ENCODE peak calls at places on chromosomes 7 and 10, in six cellular contexts. One of them, this sample, is unnamed.
A peak's percentile ranks its signal among the peaks of the same experiment; 100 is the strongest.

GRCh38 chr7:30921540-30921930 is 9.9 kb downstream of the AQP1 start:
- DNase-seq in lower lobe of right lung: no peak
- DNase-seq in right atrium auricular region: no peak
- DNase-seq in CD4-positive, CD25-positive, alpha-beta regulatory T cell: no peak
- DNase-seq in heart right ventricle: no peak
- DNase-seq in left ventricle myocardium inferior: peak; percentile 13
- DNase-seq in this sample: no peak

GRCh38 chr10:184911-185310 is 49.7 kb downstream of the ZMYND11 start:
- DNase-seq in lower lobe of right lung: no peak
- DNase-seq in right atrium auricular region: no peak
- DNase-seq in CD4-positive, CD25-positive, alpha-beta regulatory T cell: no peak
- DNase-seq in heart right ventricle: no peak
- DNase-seq in left ventricle myocardium inferior: no peak
- DNase-seq in this sample: no peak

GRCh38 chr7:66013938-66014337 is 31.9 kb upstream of the GUSB start:
- DNase-seq in lower lobe of right lung: peak; percentile 60
- DNase-seq in right atrium auricular region: no peak
- DNase-seq in CD4-positive, CD25-positive, alpha-beta regulatory T cell: no peak
- DNase-seq in heart right ventricle: peak; percentile 22
- DNase-seq in left ventricle myocardium inferior: peak; percentile 29
- DNase-seq in this sample: no peak

GRCh38 chr7:107559864-107560263 is 3.9 kb downstream of the COG5 start:
- DNase-seq in lower lobe of right lung: no peak
- DNase-seq in right atrium auricular region: no peak
- DNase-seq in CD4-positive, CD25-positive, alpha-beta regulatory T cell: no peak
- DNase-seq in heart right ventricle: no peak
- DNase-seq in left ventricle myocardium inferior: no peak
- DNase-seq in this sample: no peak

GRCh38 chr10:78336402-78336791 is 302.7 kb downstream of the RPS24 start:
- DNase-seq in lower lobe of right lung: no peak
- DNase-seq in right atrium auricular region: peak; percentile 57
- DNase-seq in CD4-positive, CD25-positive, alpha-beta regulatory T cell: no peak
- DNase-seq in heart right ventricle: no peak
- DNase-seq in left ventricle myocardium inferior: no peak
- DNase-seq in this sample: no peak

GRCh38 chr7:151310578-151310977 is 31.0 kb upstream of the NUB1 start:
- DNase-seq in lower lobe of right lung: no peak
- DNase-seq in right atrium auricular region: no peak
- DNase-seq in CD4-positive, CD25-positive, alpha-beta regulatory T cell: no peak
- DNase-seq in heart right ventricle: no peak
- DNase-seq in left ventricle myocardium inferior: no peak
- DNase-seq in this sample: no peak

GRCh38 chr7:37052673-37053072 is 328.4 kb upstream of the AOAH start:
- DNase-seq in lower lobe of right lung: no peak
- DNase-seq in right atrium auricular region: no peak
- DNase-seq in CD4-positive, CD25-positive, alpha-beta regulatory T cell: no peak
- DNase-seq in heart right ventricle: no peak
- DNase-seq in left ventricle myocardium inferior: no peak
- DNase-seq in this sample: no peak

GRCh38 chr10:103890194-103890658 is 27.8 kb downstream of the STN1 start:
- DNase-seq in lower lobe of right lung: peak; percentile 65
- DNase-seq in right atrium auricular region: no peak
- DNase-seq in CD4-positive, CD25-positive, alpha-beta regulatory T cell: no peak
- DNase-seq in heart right ventricle: no peak
- DNase-seq in left ventricle myocardium inferior: peak; percentile 35
- DNase-seq in this sample: no peak

GRCh38 chr7:70334883-70335282 is 736.6 kb downstream of the AUTS2 start:
- DNase-seq in lower lobe of right lung: no peak
- DNase-seq in right atrium auricular region: no peak
- DNase-seq in CD4-positive, CD25-positive, alpha-beta regulatory T cell: no peak
- DNase-seq in heart right ventricle: no peak
- DNase-seq in left ventricle myocardium inferior: no peak
- DNase-seq in this sample: no peak

DNA sequence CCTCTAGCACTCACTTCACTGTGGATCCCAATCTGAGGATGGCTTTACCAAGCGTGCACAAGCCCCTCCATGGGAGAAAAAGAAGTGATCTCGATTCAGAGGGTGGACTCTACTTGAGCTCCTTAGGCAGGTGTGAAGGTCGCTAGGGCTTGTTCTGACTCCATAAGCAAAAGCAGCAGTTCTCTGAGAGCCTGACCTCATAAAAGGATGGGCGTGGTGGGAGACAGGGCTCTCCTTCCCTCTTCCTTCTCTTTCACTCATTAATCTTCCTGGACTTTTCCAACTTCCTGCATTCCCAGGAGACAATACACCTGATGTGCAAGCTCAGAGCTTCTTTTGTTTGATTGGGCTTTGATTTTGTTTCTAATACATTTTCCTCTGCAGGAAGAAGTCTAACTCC is 22.3 kb upstream of the TMEM72 start:
- DNase-seq in lower lobe of right lung: no peak
- DNase-seq in right atrium auricular region: no peak
- DNase-seq in CD4-positive, CD25-positive, alpha-beta regulatory T cell: no peak
- DNase-seq in heart right ventricle: no peak
- DNase-seq in left ventricle myocardium inferior: no peak
- DNase-seq in this sample: no peak
- H3K27ac ChIP-seq in lower lobe of right lung: no peak overlapping the region
- H3K27ac ChIP-seq in right atrium auricular region: no peak overlapping the region
- H3K27ac ChIP-seq in CD4-positive, CD25-positive, alpha-beta regulatory T cell: no peak overlapping the region
- H3K27ac ChIP-seq in heart right ventricle: no peak overlapping the region
- H3K27ac ChIP-seq in left ventricle myocardium inferior: no peak overlapping the region
- H3K27ac ChIP-seq in this sample: no peak overlapping the region

GRCh38 chr10:60893231-60893630 is 50.8 kb downstream of the RHOBTB1 start:
- DNase-seq in lower lobe of right lung: no peak
- DNase-seq in right atrium auricular region: no peak
- DNase-seq in CD4-positive, CD25-positive, alpha-beta regulatory T cell: no peak
- DNase-seq in heart right ventricle: no peak
- DNase-seq in left ventricle myocardium inferior: no peak
- DNase-seq in this sample: no peak
- H3K4me3 ChIP-seq in lower lobe of right lung: no peak overlapping the region
- H3K4me3 ChIP-seq in right atrium auricular region: no peak overlapping the region
- H3K4me3 ChIP-seq in CD4-positive, CD25-positive, alpha-beta regulatory T cell: no peak overlapping the region
- H3K4me3 ChIP-seq in heart right ventricle: no peak overlapping the region
- H3K4me3 ChIP-seq in left ventricle myocardium inferior: no peak overlapping the region
- H3K4me3 ChIP-seq in this sample: no peak overlapping the region

GRCh38 chr7:100091411-100092181 is 2.8 kb downstream of the COPS6 start:
- DNase-seq in lower lobe of right lung: no peak
- DNase-seq in right atrium auricular region: no peak
- DNase-seq in CD4-positive, CD25-positive, alpha-beta regulatory T cell: no peak
- DNase-seq in heart right ventricle: no peak
- DNase-seq in left ventricle myocardium inferior: no peak
- DNase-seq in this sample: no peak
- H3K27ac ChIP-seq in lower lobe of right lung: no peak overlapping the region
- H3K27ac ChIP-seq in right atrium auricular region: no peak overlapping the region
- H3K27ac ChIP-seq in CD4-positive, CD25-positive, alpha-beta regulatory T cell: no peak overlapping the region
- H3K27ac ChIP-seq in heart right ventricle: no peak overlapping the region
- H3K27ac ChIP-seq in left ventricle myocardium inferior: no peak overlapping the region
- H3K27ac ChIP-seq in this sample: no peak overlapping the region

GRCh38 chr10:69716711-69717560 is 84.8 kb upstream of the COL13A1 start:
- DNase-seq in lower lobe of right lung: peak; percentile 77
- DNase-seq in right atrium auricular region: no peak
- DNase-seq in CD4-positive, CD25-positive, alpha-beta regulatory T cell: no peak
- DNase-seq in heart right ventricle: no peak
- DNase-seq in left ventricle myocardium inferior: no peak
- DNase-seq in this sample: peak; percentile 42
- H3K4me3 ChIP-seq in lower lobe of right lung: no peak overlapping the region
- H3K4me3 ChIP-seq in right atrium auricular region: no peak overlapping the region
- H3K4me3 ChIP-seq in CD4-positive, CD25-positive, alpha-beta regulatory T cell: no peak overlapping the region
- H3K4me3 ChIP-seq in heart right ventricle: no peak overlapping the region
- H3K4me3 ChIP-seq in left ventricle myocardium inferior: no peak overlapping the region
- H3K4me3 ChIP-seq in this sample: no peak overlapping the region

GRCh38 chr7:5672468-5672867 is 109.0 kb downstream of the RNF216 start:
- DNase-seq in lower lobe of right lung: no peak
- DNase-seq in right atrium auricular region: no peak
- DNase-seq in CD4-positive, CD25-positive, alpha-beta regulatory T cell: no peak
- DNase-seq in heart right ventricle: no peak
- DNase-seq in left ventricle myocardium inferior: no peak
- DNase-seq in this sample: no peak

GRCh38 chr7:5673125-5673524 is 108.3 kb downstream of the RNF216 start:
- DNase-seq in lower lobe of right lung: no peak
- DNase-seq in right atrium auricular region: no peak
- DNase-seq in CD4-positive, CD25-positive, alpha-beta regulatory T cell: no peak
- DNase-seq in heart right ventricle: no peak
- DNase-seq in left ventricle myocardium inferior: no peak
- DNase-seq in this sample: no peak

GRCh38 chr7:5671053-5671452 is 110.4 kb downstream of the RNF216 start:
- DNase-seq in lower lobe of right lung: no peak
- DNase-seq in right atrium auricular region: no peak
- DNase-seq in CD4-positive, CD25-positive, alpha-beta regulatory T cell: no peak
- DNase-seq in heart right ventricle: no peak
- DNase-seq in left ventricle myocardium inferior: no peak
- DNase-seq in this sample: no peak

GRCh38 chr7:5667391-5667790 is 114.1 kb downstream of the RNF216 start:
- DNase-seq in lower lobe of right lung: no peak
- DNase-seq in right atrium auricular region: no peak
- DNase-seq in CD4-positive, CD25-positive, alpha-beta regulatory T cell: no peak
- DNase-seq in heart right ventricle: no peak
- DNase-seq in left ventricle myocardium inferior: no peak
- DNase-seq in this sample: no peak

DNA sequence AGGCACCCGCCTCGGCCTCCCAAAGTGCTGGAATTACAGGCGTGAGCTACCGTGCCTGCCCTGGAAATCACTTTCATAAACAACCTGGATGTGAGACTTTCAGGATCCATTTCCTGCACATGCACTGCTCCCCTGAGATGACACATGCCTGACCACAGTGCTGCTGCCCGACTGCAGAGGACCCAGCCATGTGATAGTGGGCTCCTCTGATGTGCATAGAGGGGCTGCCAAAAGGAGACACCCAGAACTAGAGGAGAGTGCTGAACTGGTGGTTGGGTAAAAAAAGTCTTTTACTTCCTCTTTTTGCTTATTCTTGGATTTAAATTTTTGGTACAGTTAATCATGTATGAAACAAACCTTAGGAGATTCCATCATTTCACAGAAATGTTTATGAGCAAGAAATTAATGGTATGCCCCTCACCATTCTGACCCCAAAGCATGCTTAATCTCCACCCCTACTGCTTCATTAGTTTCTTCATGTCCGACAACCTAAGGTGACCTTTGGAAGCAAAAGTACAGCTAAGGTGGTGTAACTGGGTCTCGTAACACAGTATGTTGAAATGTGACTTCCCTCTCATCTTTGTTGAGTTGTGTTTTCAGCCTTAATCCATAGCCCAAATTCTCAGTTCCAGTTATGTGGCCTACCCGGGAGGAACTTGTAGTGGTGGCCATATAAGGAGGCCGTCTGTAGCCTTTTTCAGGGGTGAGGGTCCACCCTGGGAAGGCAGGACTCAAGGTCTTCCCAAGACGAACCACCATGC is 111.1 kb downstream of the RNF216 start:
- DNase-seq in lower lobe of right lung: peak; percentile 69
- DNase-seq in right atrium auricular region: no peak
- DNase-seq in CD4-positive, CD25-positive, alpha-beta regulatory T cell: no peak
- DNase-seq in heart right ventricle: no peak
- DNase-seq in left ventricle myocardium inferior: no peak
- DNase-seq in this sample: no peak
- H3K27ac ChIP-seq in lower lobe of right lung: peak overlapping the region; percentile 64
- H3K27ac ChIP-seq in right atrium auricular region: no peak overlapping the region
- H3K27ac ChIP-seq in CD4-positive, CD25-positive, alpha-beta regulatory T cell: no peak overlapping the region
- H3K27ac ChIP-seq in heart right ventricle: peak overlapping the region; percentile 64
- H3K27ac ChIP-seq in left ventricle myocardium inferior: peak overlapping the region; percentile 13
- H3K27ac ChIP-seq in this sample: no peak overlapping the region

This sample was measured in effector memory CD4-positive, alpha-beta T cell.